ENCODE peak calls at places on chromosomes 13 and 19, in eight cellular contexts. J is stimulated activated CD8-positive, alpha-beta memory T cell treated with anti-CD3 and anti-CD28 coated beads, Interleukin-7, amount 100 ng/mL, for 1 hour; Q is AG09319; K is Caco-2; U is renal cortical epithelial cell; H is CD8-positive, alpha-beta memory T cell; L is skeletal muscle cell; G is activated T-helper 1 cell treated with anti-CD3 and anti-CD28 coated beads, Interleukin-12 subunit alpha, Interleukin-12 subunit beta, Interleukin-2, Interleukin-4 antibody, amounts not matched to agents 30 ng/mL and 10 ng/mL and 1 ng/mL, durations not matched to agents 14 hours and 24 hours and 36 hours. R is an unnamed sample.

GRCh38 chr13:110250258-110250891 is 56.6 kb downstream of the COL4A1 start:
- DNase-seq in J (no peak), Q (peak; percentile 23), K (no peak), U (peak; percentile 89), H (no peak), L (peak; percentile 66), G (no peak), R (no peak)

GRCh38 chr13:73131247-73131646 is 72.4 kb downstream of the KLF5 start:
- DNase-seq in J (no peak), Q (no peak), K (no peak), U (no peak), H (no peak), L (no peak), G (no peak), R (no peak)

GRCh38 chr19:51460164-51460992 is 2.1 kb upstream of the SIGLEC8 start:
- DNase-seq in J (no peak), Q (no peak), K (no peak), U (no peak), H (no peak), L (no peak), G (no peak), R (no peak)

GRCh38 chr13:97435794-97436193 is 1.8 kb downstream of the RAP2A start:
- DNase-seq in J (no peak), Q (no peak), K (no peak), U (no peak), H (no peak), L (no peak), G (no peak), R (no peak)

GRCh38 chr13:77896977-77897376 is 21.7 kb downstream of the EDNRB start:
- DNase-seq in J (no peak), Q (no peak), K (no peak), U (no peak), H (no peak), L (no peak), G (no peak), R (no peak)

GRCh38 chr19:41222240-41222639 is 3.2 kb downstream of the AXL start:
- DNase-seq in J (no peak), Q (no peak), K (no peak), U (no peak), H (no peak), L (no peak), G (no peak), R (no peak)

GRCh38 chr13:35768551-35768950 is 292.1 kb upstream of the MAB21L1 start:
- DNase-seq in J (no peak), Q (no peak), K (no peak), U (peak; percentile 56), H (no peak), L (peak; percentile 71), G (no peak), R (no peak)

GRCh38 chr19:42233106-42233505 is 9.3 kb downstream of the GSK3A start:
- DNase-seq in J (no peak), Q (no peak), K (no peak), U (no peak), H (no peak), L (no peak), G (no peak), R (no peak)

GRCh38 chr19:4639531-4640246 is 373 bp downstream of the TNFAIP8L1 start:
- DNase-seq in J (no peak), Q (no peak), K (peak; percentile 63), U (no peak), H (no peak), L (no peak), G (no peak), R (no peak)

GRCh38 chr13:114179087-114179658 is at the start of gene CFAP97D2:
- DNase-seq in J (no peak), Q (no peak), K (no peak), U (no peak), H (no peak), L (no peak), G (no peak), R (no peak)

GRCh38 chr13:102784501-102784900 is 10.9 kb upstream of the TEX30 start:
- DNase-seq in J (no peak), Q (no peak), K (no peak), U (no peak), H (no peak), L (no peak), G (no peak), R (no peak)

GRCh38 chr13:21823416-21823815 is 152.5 kb downstream of the FGF9 start:
- DNase-seq in J (no peak), Q (no peak), K (no peak), U (no peak), H (no peak), L (no peak), G (no peak), R (no peak)

GRCh38 chr13:27860743-27861142 is 59.1 kb upstream of the PDX1 start:
- DNase-seq in J (no peak), Q (no peak), K (no peak), U (no peak), H (no peak), L (no peak), G (no peak), R (no peak)

GRCh38 chr19:58217069-58217481 is 11.6 kb upstream of the ZNF544 start:
- DNase-seq in J (no peak), Q (no peak), K (no peak), U (no peak), H (no peak), L (no peak), G (no peak), R (no peak)

GRCh38 chr13:29548722-29549446 is 46.6 kb downstream of the SLC7A1 start:
- DNase-seq in J (no peak), Q (no peak), K (no peak), U (peak; percentile 56), H (no peak), L (no peak), G (no peak), R (no peak)

GRCh38 chr13:106859505-106859904 is 291.6 kb upstream of the ARGLU1 start:
- DNase-seq in J (no peak), Q (no peak), K (peak; percentile 75), U (no peak), H (no peak), L (no peak), G (no peak), R (no peak)

GRCh38 chr19:12838893-12839656 is 760 bp downstream of the MAST1 start:
- DNase-seq in J (no peak), Q (no peak), K (no peak), U (no peak), H (peak; percentile 58), L (no peak), G (no peak), R (no peak)

GRCh38 chr13:113803409-113804016 is 44.5 kb downstream of the TMEM255B start:
- DNase-seq in J (no peak), Q (no peak), K (no peak), U (no peak), H (peak; percentile 28), L (no peak), G (no peak), R (no peak)

GRCh38 chr19:1153891-1154730 is 20.0 kb downstream of the SBNO2 start:
- DNase-seq in J (no peak), Q (no peak), K (no peak), U (no peak), H (no peak), L (no peak), G (no peak), R (no peak)

GRCh38 chr19:34831714-34832113 is 58.7 kb upstream of the ZNF599 start:
- DNase-seq in J (no peak), Q (no peak), K (no peak), U (no peak), H (no peak), L (no peak), G (no peak), R (no peak)

GRCh38 chr13:66634384-66634783 is 595.8 kb downstream of the PCDH9 start:
- DNase-seq in J (no peak), Q (no peak), K (no peak), U (peak; percentile 16), H (no peak), L (no peak), G (no peak), R (no peak)

GRCh38 chr13:113299951-113300350 is 2.9 kb downstream of the LAMP1 start:
- DNase-seq in J (no peak), Q (no peak), K (no peak), U (peak; percentile 62), H (no peak), L (no peak), G (no peak), R (no peak)

GRCh38 chr13:39350461-39350881 is 252.5 kb downstream of the LHFPL6 start:
- DNase-seq in J (no peak), Q (no peak), K (no peak), U (peak; percentile 40), H (no peak), L (no peak), G (no peak), R (no peak)

GRCh38 chr19:10971107-10971715 is 10.4 kb downstream of the SMARCA4 start:
- DNase-seq in J (no peak), Q (no peak), K (no peak), U (no peak), H (no peak), L (no peak), G (no peak), R (no peak)

GRCh38 chr19:51742736-51743288 is 8.9 kb downstream of the FPR1 start:
- DNase-seq in J (no peak), Q (no peak), K (no peak), U (no peak), H (no peak), L (peak; percentile 62), G (no peak), R (no peak)

GRCh38 chr19:50708179-50708879 is 11.3 kb downstream of the SHANK1 start:
- DNase-seq in J (no peak), Q (no peak), K (no peak), U (no peak), H (no peak), L (no peak), G (no peak), R (no peak)